ENCODE peak calls at places on chromosomes 11 and 22, in five cellular contexts. U, G, Q, O and X are unnamed samples.

GRCh38 chr11:133926466-133927246 is 30.1 kb downstream of the IGSF9B start:
- DNase-seq in Q (no peak), U (no peak), G (no peak), O (no peak), X (no peak)

GRCh38 chr11:62713343-62713742 is 5.9 kb downstream of the GNG3 start:
- DNase-seq in Q (no peak), O (no peak), U (no peak), G (no peak), X (no peak)

GRCh38 chr22:39658367-39658766 is 87.8 kb downstream of the CACNA1I start:
- DNase-seq in O (peak; percentile 33), U (no peak), Q (no peak), G (no peak), X (no peak)

GRCh38 chr11:110093407-110094297 is 460 bp downstream of the ZC3H12C start:
- DNase-seq in U (peak; percentile 50), Q (peak; percentile 72), O (peak; percentile 30), G (peak; percentile 65), X (peak; percentile 70)

GRCh38 chr11:73464347-73464746 is 88.1 kb downstream of the RELT start:
- DNase-seq in G (no peak), U (no peak), O (no peak), Q (no peak), X (no peak)

GRCh38 chr22:47798229-47798628 is 1035.8 kb downstream of the TBC1D22A start:
- DNase-seq in G (no peak), U (no peak), O (no peak), Q (no peak), X (no peak)

GRCh38 chr11:126352934-126353801 is 2.3 kb upstream of the ST3GAL4 start:
- DNase-seq in O (peak; percentile 40), Q (no peak), U (peak; percentile 88), G (peak; percentile 95), X (no peak)

GRCh38 chr11:96014234-96014633 is 90.3 kb upstream of the MTMR2 start:
- DNase-seq in G (peak; percentile 93), O (peak; percentile 58), Q (peak; percentile 20), U (peak; percentile 63), X (no peak)

GRCh38 chr11:67584205-67584880 is 731 bp downstream of the GSTP1 start:
- DNase-seq in O (peak; percentile 61), G (no peak), Q (no peak), U (peak; percentile 85), X (peak; percentile 67)